ENCODE peak calls at places on chromosomes 1 and 21, in four cellular contexts. V is fibroblast of lung, O is breast epithelium, D is H1. G is an unnamed sample.

GRCh38 chr21:34807146-34807880 is 138.5 kb downstream of the CLIC6 start:
- DNase-seq in O (no peak), V (peak; percentile 97), D (no peak), G (no peak)

GRCh38 chr1:216560527-216560926 is 137.3 kb upstream of the USH2A start:
- DNase-seq in V (no peak), O (no peak), D (no peak), G (no peak)

GRCh38 chr1:2046225-2046917 is 3.8 kb upstream of the PRKCZ start:
- DNase-seq in V (peak; percentile 9), O (peak; percentile 79), D (peak; percentile 96), G (no peak)

GRCh38 chr21:45763506-45763905 is 120.0 kb downstream of the PCBP3 start:
- DNase-seq in D (peak; percentile 40), V (no peak), O (no peak), G (no peak)

GRCh38 chr1:29523531-29523930 is 287.2 kb downstream of the PTPRU start:
- DNase-seq in D (peak; percentile 38), V (no peak), O (no peak), G (no peak)

GRCh38 chr21:42471206-42471605 is 24.8 kb downstream of the RSPH1 start:
- DNase-seq in V (no peak), D (no peak), O (no peak), G (no peak)

GRCh38 chr21:18245493-18245967 is 897 bp downstream of the CHODL start:
- DNase-seq in V (peak; percentile 0), D (peak; percentile 51), O (no peak), G (no peak)

GRCh38 chr1:67883069-67883468 is 49.8 kb upstream of the GNG12 start:
- DNase-seq in D (no peak), V (peak; percentile 94), O (no peak), G (no peak)

GRCh38 chr1:203274603-203275381 is 30.5 kb upstream of the BTG2 start:
- DNase-seq in V (peak; percentile 50), O (no peak), D (no peak), G (no peak)

GRCh38 chr1:151867321-151867720 is 13.8 kb upstream of the THEM5 start:
- DNase-seq in V (no peak), D (no peak), O (no peak), G (no peak)

GRCh38 chr1:245197911-245198379 is 43.2 kb downstream of the KIF26B start:
- DNase-seq in D (no peak), O (no peak), V (peak; percentile 89), G (no peak)

GRCh38 chr1:167455786-167456446 is 62.4 kb downstream of the CD247 start:
- DNase-seq in V (peak; percentile 4), D (peak; percentile 68), O (no peak), G (no peak)

GRCh38 chr1:109661391-109661790 is 5.5 kb downstream of the GSTM4 start:
- DNase-seq in O (no peak), V (no peak), D (no peak), G (no peak)

GRCh38 chr21:32611471-32611997 is 643 bp downstream of the CFAP298 start:
- DNase-seq in O (no peak), D (no peak), V (peak; percentile 44), G (no peak)

GRCh38 chr1:236207121-236207520 is 64.8 kb downstream of the GPR137B start:
- DNase-seq in D (no peak), V (no peak), O (no peak), G (no peak)

GRCh38 chr21:21232320-21232719 is 234.1 kb downstream of the NCAM2 start:
- DNase-seq in O (no peak), D (no peak), V (peak; percentile 50), G (no peak)

GRCh38 chr1:241612533-241613505 is 27.4 kb downstream of the CHML start:
- DNase-seq in D (no peak), V (peak; percentile 92), O (no peak), G (no peak)

GRCh38 chr1:176494436-176494835 is 31.5 kb downstream of the PAPPA2 start:
- DNase-seq in V (no peak), D (no peak), O (no peak), G (no peak)

GRCh38 chr1:160675641-160676410 is 29.0 kb upstream of the SLAMF1 start:
- DNase-seq in O (no peak), V (peak; percentile 55), D (peak; percentile 71), G (no peak)

GRCh38 chr1:158931055-158931737 is at the start of gene PYHIN1:
- DNase-seq in V (no peak), D (no peak), O (no peak), G (no peak)

GRCh38 chr1:75615664-75616435 is 4.9 kb upstream of the SLC44A5 start:
- DNase-seq in V (peak; percentile 56), O (no peak), D (peak; percentile 73), G (no peak)

GRCh38 chr1:243325305-243325890 is 69.6 kb downstream of the SDCCAG8 start:
- DNase-seq in D (no peak), V (peak; percentile 52), O (no peak), G (no peak)

GRCh38 chr21:41611441-41611840 is 103.5 kb upstream of the TMPRSS2 start:
- DNase-seq in O (no peak), V (no peak), D (no peak), G (no peak)

GRCh38 chr1:73065585-73065984 is 783.2 kb upstream of the NEGR1 start:
- DNase-seq in V (no peak), D (no peak), O (no peak), G (no peak)

GRCh38 chr1:147892216-147892615 is 10.4 kb upstream of the GJA8 start:
- DNase-seq in V (no peak), O (no peak), D (no peak), G (no peak)

GRCh38 chr1:94463765-94464330 is 45.7 kb downstream of the ABCD3 start:
- DNase-seq in V (peak; percentile 30), D (no peak), O (no peak), G (no peak)

GRCh38 chr1:101203812-101204540 is 32.8 kb upstream of the S1PR1 start:
- DNase-seq in O (no peak), D (no peak), V (peak; percentile 65), G (no peak)

GRCh38 chr21:33281101-33281652 is 15.0 kb downstream of the IL10RB start:
- DNase-seq in D (no peak), O (no peak), V (no peak), G (no peak)

GRCh38 chr1:224245188-224245587 is 62.1 kb downstream of the DEGS1 start:
- DNase-seq in O (no peak), V (peak; percentile 20), D (no peak), G (no peak)

GRCh38 chr21:29433366-29434059 is 134.8 kb downstream of the BACH1 start:
- DNase-seq in D (no peak), O (no peak), V (peak; percentile 16), G (no peak)

GRCh38 chr1:236465959-236466303 is 57.9 kb upstream of the LGALS8 start:
- DNase-seq in V (peak; percentile 1), D (no peak), O (no peak), G (no peak)

GRCh38 chr1:225834417-225835329 is 24.7 kb downstream of the EPHX1 start:
- DNase-seq in V (peak; percentile 42), D (no peak), O (no peak), G (no peak)

GRCh38 chr1:39845569-39846566 is 37.4 kb downstream of the TRIT1 start:
- DNase-seq in O (peak; percentile 57), D (no peak), V (peak; percentile 88), G (peak; percentile 58)

GRCh38 chr1:166914111-166914510 is 38.0 kb upstream of the TADA1 start:
- DNase-seq in O (no peak), V (peak; percentile 50), D (no peak), G (no peak)

GRCh38 chr1:31795801-31796621 is 19.8 kb downstream of the SPOCD1 start:
- DNase-seq in O (peak; percentile 47), D (no peak), V (peak; percentile 86), G (no peak)

GRCh38 chr1:152168535-152168868 is 9.5 kb upstream of the RPTN start:
- DNase-seq in D (no peak), O (no peak), V (no peak), G (no peak)

GRCh38 chr1:116988248-116988647 is 13.3 kb upstream of the CD101 start:
- DNase-seq in O (no peak), V (peak; percentile 80), D (no peak), G (no peak)

GRCh38 chr1:116989851-116990250 is 11.7 kb upstream of the CD101 start:
- DNase-seq in O (no peak), D (no peak), V (no peak), G (no peak)

GRCh38 chr1:116988908-116989307 is 12.7 kb upstream of the CD101 start:
- DNase-seq in O (no peak), D (no peak), V (peak; percentile 73), G (no peak)

GRCh38 chr1:116990612-116991151 is 10.9 kb upstream of the CD101 start:
- DNase-seq in O (peak; percentile 63), V (peak; percentile 98), D (no peak), G (no peak)

GRCh38 chr1:116991918-116992317 is 9.6 kb upstream of the CD101 start:
- DNase-seq in D (no peak), O (no peak), V (no peak), G (no peak)
- H3K27ac ChIP-seq in D (no peak overlapping the region), O (no peak overlapping the region), V (no peak overlapping the region), G (peak overlapping the region; percentile 76)

DNA sequence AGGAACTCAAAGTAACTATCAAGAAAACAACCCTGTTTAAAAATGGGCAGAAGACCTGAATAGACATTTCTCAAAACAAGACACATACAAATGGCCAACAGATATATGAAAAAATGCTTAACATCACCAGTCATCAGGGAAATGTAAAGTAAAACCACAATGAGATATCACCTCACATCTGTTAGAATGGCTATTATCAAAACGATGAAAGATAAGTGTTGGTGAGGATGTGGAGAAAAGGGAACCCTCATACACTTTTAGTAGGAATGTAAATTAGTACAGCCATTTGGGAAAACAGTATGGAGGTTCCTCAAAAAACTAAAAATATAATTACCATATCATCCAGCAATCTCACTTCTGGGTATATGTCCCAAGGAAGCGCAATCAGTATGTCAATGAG is 3.0 kb downstream of the CTSS start:
- DNase-seq in O (no peak), V (no peak), D (no peak), G (no peak)
- H3K4me3 ChIP-seq in O (no peak overlapping the region), V (no peak overlapping the region), D (no peak overlapping the region), G (no peak overlapping the region)

GRCh38 chr1:36157115-36157903 is 1.3 kb downstream of the MAP7D1 start:
- DNase-seq in O (no peak), D (no peak), V (peak; percentile 59), G (no peak)
- H3K4me1 ChIP-seq in O (peaks cover 50% of the 10 kb centered on the region), D (peaks cover 12% of the 10 kb centered on the region), V (peaks cover 20% of the 10 kb centered on the region), G (peaks cover 58% of the 10 kb centered on the region)

GRCh38 chr1:117928881-117929339 is 511 bp downstream of the GDAP2 start:
- DNase-seq in V (peak; percentile 61), D (peak; percentile 57), O (peak; percentile 53), G (no peak)
- H3K27ac ChIP-seq in V (peak overlapping the region; percentile 81), D (no peak overlapping the region), O (peak overlapping the region; percentile 83), G (peak overlapping the region; percentile 95)

DNA sequence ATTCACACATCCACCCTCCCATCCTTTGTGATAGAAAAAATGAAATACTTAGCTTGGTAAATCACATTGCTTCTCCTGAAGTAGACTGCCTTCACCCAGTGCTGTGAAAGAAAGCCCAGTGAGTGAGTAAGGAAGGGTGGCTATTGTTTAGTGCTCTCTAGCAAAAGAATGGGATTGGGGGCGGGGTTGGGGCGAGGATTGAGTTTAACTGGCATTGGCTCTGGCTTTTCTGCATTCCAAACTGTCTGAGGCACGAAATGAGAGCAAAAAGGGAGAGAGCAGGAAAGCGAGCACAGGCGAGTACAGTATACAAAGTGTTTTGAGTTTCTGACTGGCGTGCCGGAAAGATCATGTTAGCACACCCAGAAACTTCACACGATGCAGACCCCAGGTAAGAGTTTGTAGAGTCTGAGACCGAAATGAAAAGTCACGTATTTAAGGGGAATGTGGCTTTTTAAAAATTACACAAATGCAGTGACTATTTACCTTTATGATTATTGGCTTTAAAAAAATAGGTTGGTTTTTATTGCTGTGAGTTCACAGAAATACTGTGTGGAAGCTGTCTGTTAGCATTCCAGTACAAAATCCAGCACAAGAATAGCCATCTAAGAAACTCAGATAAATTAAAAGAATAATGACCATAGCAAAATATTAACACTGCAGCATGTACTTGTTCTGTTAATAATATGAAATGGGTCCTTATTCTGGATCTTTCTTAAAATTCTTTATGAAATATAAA is 155.4 kb downstream of the CLEC20A start:
- DNase-seq in D (peak; percentile 80), O (peak; percentile 73), V (peak; percentile 94), G (no peak)
- H3K4me3 ChIP-seq in D (peak overlapping the region; percentile 37), O (peak overlapping the region; percentile 53), V (peak overlapping the region; percentile 40), G (peak overlapping the region; percentile 11)